ENCODE peak calls at places on chromosomes 13 and 19, in six cellular contexts. P, Q, B, Y, T and U are unnamed samples.

GRCh38 chr19:44813331-44814131 is 4.6 kb downstream of the BCAM start:
- DNase-seq in P (no peak), Q (no peak), B (no peak), Y (no peak), T (no peak), U (no peak)

GRCh38 chr13:99086869-99087129 is 108.9 kb upstream of the DOCK9 start:
- DNase-seq in P (no peak), Q (no peak), B (peak), Y (no peak), T (no peak), U (no peak)

GRCh38 chr13:58080806-58081205 is 449.3 kb downstream of the PCDH17 start:
- DNase-seq in P (no peak), Q (no peak), B (no peak), Y (no peak), T (no peak), U (no peak)

GRCh38 chr13:98141938-98142426 is 912 bp upstream of the FARP1 start:
- DNase-seq in P (no peak), Q (no peak), B (peak), Y (no peak), T (peak), U (peak)

GRCh38 chr19:47378246-47378645 is 29.1 kb downstream of the DHX34 start:
- DNase-seq in P (no peak), Q (no peak), B (no peak), Y (no peak), T (no peak), U (no peak)

GRCh38 chr19:19159534-19159933 is 10.5 kb downstream of the MEF2B start:
- DNase-seq in P (no peak), Q (no peak), B (no peak), Y (no peak), T (no peak), U (no peak)

GRCh38 chr13:50891206-50891605 is 18.4 kb upstream of the RNASEH2B start:
- DNase-seq in P (no peak), Q (no peak), B (no peak), Y (no peak), T (no peak), U (no peak)

GRCh38 chr13:43874512-43875092 is 4.9 kb downstream of the CCDC122 start:
- DNase-seq in P (peak), Q (no peak), B (no peak), Y (no peak), T (no peak), U (no peak)

GRCh38 chr19:892243-892996 is 567 bp downstream of the MED16 start:
- DNase-seq in P (no peak), Q (no peak), B (no peak), Y (no peak), T (no peak), U (no peak)

GRCh38 chr19:48746738-48747575 is at the start of gene IZUMO1:
- DNase-seq in P (peak), Q (no peak), B (peak), Y (peak), T (peak), U (peak)

GRCh38 chr19:16445238-16446107 is 26.3 kb downstream of the EPS15L1 start:
- DNase-seq in P (peak), Q (no peak), B (no peak), Y (no peak), T (peak), U (no peak)

GRCh38 chr13:25977671-25978070 is 74.1 kb downstream of the SHISA2 start:
- DNase-seq in P (no peak), Q (no peak), B (no peak), Y (no peak), T (no peak), U (no peak)

GRCh38 chr13:114282143-114282685 is 813 bp downstream of the UPF3A start:
- DNase-seq in P (peak), Q (no peak), B (peak), Y (no peak), T (peak), U (peak)

GRCh38 chr13:113350065-113350937 is 13.6 kb downstream of the GRTP1 start:
- DNase-seq in P (no peak), Q (no peak), B (peak), Y (no peak), T (no peak), U (no peak)

GRCh38 chr19:55370305-55370988 is at the start of gene IL11:
- DNase-seq in P (peak), Q (no peak), B (no peak), Y (no peak), T (no peak), U (no peak)

GRCh38 chr13:101343128-101343787 is 73.0 kb downstream of the NALCN start:
- DNase-seq in P (peak), Q (no peak), B (no peak), Y (no peak), T (no peak), U (no peak)

GRCh38 chr19:37362733-37363132 is 8.2 kb upstream of the ZNF527 start:
- DNase-seq in P (no peak), Q (no peak), B (no peak), Y (no peak), T (no peak), U (no peak)

GRCh38 chr13:24180743-24181384 is 20.3 kb downstream of the SPATA13 start:
- DNase-seq in P (peak), Q (no peak), B (no peak), Y (no peak), T (no peak), U (no peak)

GRCh38 chr13:34124912-34125311 is 307.0 kb downstream of the RFC3 start:
- DNase-seq in P (no peak), Q (no peak), B (no peak), Y (no peak), T (no peak), U (no peak)

GRCh38 chr13:34127523-34127922 is 309.6 kb downstream of the RFC3 start:
- DNase-seq in P (no peak), Q (no peak), B (no peak), Y (no peak), T (no peak), U (no peak)

GRCh38 chr13:34129422-34129821 is 311.5 kb downstream of the RFC3 start:
- DNase-seq in P (no peak), Q (no peak), B (no peak), Y (no peak), T (no peak), U (no peak)

GRCh38 chr13:34128661-34129060 is 310.7 kb downstream of the RFC3 start:
- DNase-seq in P (no peak), Q (no peak), B (no peak), Y (no peak), T (no peak), U (no peak)
- H3K27ac ChIP-seq in P (no peak), Q (no peak), B (no peak), Y (no peak), T (no peak), U (no peak)

DNA sequence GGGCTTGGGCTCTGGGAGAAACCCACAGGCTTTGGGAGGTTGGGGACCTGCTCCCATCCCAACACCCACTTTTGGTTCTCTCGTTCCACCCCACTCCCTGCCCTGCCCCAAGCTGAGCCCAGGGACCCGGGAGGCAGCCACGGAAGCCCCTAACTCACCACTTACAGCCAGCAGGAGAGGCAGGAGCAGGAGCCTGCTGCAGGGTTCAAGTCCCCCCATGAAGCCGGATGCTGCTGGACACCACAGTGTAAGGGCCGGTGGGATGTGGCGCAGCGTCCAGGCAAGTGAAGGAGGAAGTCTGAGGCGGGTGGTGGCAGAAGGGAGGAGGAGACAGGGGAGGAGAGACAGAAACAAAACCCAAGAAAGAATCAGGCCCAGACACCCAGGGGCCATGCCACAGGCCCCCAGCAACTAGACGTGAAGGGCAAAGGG is at the start of gene TYROBP:
- DNase-seq in P (no peak), Q (no peak), B (no peak), Y (no peak), T (peak), U (peak)
- TF ChIP-seq POLR2A in P (no peak), Q (no peak), B (no peak), Y (no peak), T (no peak), U (peak)

GRCh38 chr19:30385666-30386065 is 13.5 kb downstream of the ZNF536 start:
- DNase-seq in P (no peak), Q (no peak), B (no peak), Y (no peak), T (no peak), U (no peak)

GRCh38 chr19:30388327-30388726 is 16.1 kb downstream of the ZNF536 start:
- DNase-seq in P (no peak), Q (no peak), B (no peak), Y (no peak), T (no peak), U (no peak)

GRCh38 chr19:30386551-30387143 is 14.5 kb downstream of the ZNF536 start:
- DNase-seq in P (no peak), Q (no peak), B (no peak), Y (no peak), T (no peak), U (no peak)

GRCh38 chr19:30388819-30389218 is 16.6 kb downstream of the ZNF536 start:
- DNase-seq in P (no peak), Q (no peak), B (no peak), Y (no peak), T (no peak), U (no peak)

DNA sequence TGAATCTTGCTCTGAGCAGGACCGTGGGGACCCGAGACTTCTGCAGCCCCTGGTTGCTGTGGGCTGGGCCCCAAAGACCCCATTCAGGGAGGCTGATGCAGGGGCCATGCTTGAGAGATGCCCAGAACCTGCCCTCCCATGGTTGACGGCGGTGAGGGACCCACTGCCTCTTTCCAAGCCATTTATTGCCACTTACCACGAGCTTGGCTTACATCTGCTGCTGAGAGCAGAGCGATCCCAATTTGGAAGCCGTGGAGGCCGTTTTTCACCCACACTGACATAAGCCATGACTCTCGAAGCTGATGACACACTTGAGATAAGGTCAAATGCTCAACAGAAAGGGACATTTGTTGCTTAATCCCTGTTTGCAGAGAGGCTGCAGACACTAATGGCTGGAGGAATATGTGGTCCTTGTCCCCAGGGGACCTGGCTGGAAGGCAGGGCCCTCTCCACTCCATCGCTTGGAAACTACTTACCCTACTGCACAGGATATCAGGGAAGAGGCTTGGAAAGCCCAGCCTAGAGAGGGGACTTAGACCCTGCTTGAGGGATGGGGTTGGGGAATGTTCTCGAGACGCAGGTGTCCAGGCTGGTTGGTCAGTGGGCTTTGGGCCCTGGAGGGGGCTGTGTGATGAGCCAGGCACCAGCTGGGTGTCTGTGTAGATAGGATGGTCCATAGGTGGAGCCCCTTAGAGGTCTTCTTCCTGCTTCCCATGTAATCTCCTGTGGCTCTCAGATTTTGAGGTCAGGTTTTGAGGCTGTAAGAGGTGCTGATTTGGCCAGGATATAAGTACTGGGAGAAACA is 15.3 kb downstream of the ZNF536 start:
- DNase-seq in P (no peak), Q (peak), B (no peak), Y (no peak), T (peak), U (no peak)
- H3K27ac ChIP-seq in P (no peak), Q (no peak), B (no peak), Y (no peak), T (no peak), U (no peak)

GRCh38 chr19:33845498-33845897 is 48.8 kb downstream of the KCTD15 start:
- DNase-seq in P (no peak), Q (no peak), B (no peak), Y (no peak), T (no peak), U (no peak)

DNA sequence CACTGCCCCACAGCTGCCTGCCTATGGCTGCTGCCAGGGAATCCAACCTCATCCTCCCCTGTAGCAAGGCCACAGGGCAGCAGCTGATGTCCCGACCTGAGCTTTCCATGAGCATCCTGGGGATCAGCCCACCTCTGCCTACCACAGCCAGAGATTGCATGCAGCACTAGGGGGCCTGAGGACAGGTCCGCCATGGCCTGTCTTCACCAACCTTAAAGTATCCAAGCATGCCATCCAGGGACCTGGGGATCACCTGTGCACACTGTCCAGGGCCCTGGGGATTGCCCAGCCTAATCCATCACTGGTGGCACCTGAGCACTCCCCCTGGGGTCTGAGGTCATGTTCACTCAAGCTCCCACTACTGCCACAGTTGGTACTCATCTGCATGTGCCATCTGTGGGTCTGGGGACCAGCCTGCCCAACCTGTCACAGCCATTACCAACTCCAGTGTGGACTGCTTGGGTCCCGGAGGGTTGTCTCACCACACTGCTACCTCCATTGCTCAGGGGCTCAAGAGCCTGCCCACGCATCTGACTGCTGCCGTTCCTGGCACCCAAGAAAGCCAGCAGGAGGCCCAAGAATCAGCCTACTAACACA is 53.0 kb downstream of the KCTD15 start:
- DNase-seq in P (no peak), Q (no peak), B (no peak), Y (no peak), T (no peak), U (no peak)
- TF ChIP-seq POLR2A in P (no peak), Q (no peak), B (no peak), Y (no peak), T (no peak), U (no peak)

DNA sequence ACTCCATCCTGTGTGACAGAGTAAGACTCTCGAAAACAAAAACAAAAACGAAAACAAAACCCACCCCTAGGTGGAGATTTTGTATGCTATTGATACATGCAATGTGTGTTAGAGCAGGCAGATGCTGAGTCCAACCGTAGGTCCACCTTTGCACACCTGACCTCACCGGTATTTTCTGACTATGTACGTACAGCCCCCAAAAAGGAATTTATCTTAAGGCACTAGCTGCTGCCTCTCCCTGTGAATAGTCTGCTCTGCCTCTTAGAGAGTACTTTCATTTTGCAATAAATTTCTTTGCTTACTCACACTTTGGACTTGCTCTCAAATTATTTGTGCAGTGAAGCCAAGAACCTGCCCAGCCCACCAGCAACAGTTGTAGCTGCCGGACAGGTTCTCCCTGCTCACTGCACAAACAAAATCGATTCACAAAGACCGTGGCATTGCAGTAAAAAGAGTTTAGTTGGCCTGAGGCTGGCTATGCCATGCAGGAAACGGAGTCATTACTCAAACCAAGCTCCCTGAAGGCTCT is 8.2 kb upstream of the ZNF77 start:
- DNase-seq in P (no peak), Q (no peak), B (no peak), Y (no peak), T (no peak), U (no peak)
- H3K27ac ChIP-seq in P (no peak), Q (peak), B (no peak), Y (no peak), T (no peak), U (peak)